ENCODE peak calls at places on chromosomes 16 and 17, in seven cellular contexts. Y, A, E, Q, B, T and S are unnamed samples.

GRCh38 chr17:82402865-82403264 is 15.3 kb upstream of the HEXD start:
- DNase-seq in Y (no peak), A (no peak), E (no peak), Q (no peak), B (no peak), T (no peak), S (no peak)

GRCh38 chr16:13909872-13910303 is 10.1 kb upstream of the ERCC4 start:
- DNase-seq in Y (peak; percentile 44), A (peak; percentile 30), E (no peak), Q (peak; percentile 86), B (peak; percentile 54), T (peak; percentile 49), S (peak; percentile 89)

GRCh38 chr17:43471801-43472200 is 12.0 kb upstream of the DHX8 start:
- DNase-seq in Y (no peak), A (no peak), E (no peak), Q (no peak), B (no peak), T (no peak), S (no peak)

GRCh38 chr17:65477600-65477999 is 83.8 kb downstream of the AXIN2 start:
- DNase-seq in Y (no peak), A (no peak), E (no peak), Q (no peak), B (no peak), T (no peak), S (no peak)

GRCh38 chr17:83189673-83190385 is 110.4 kb downstream of the METRNL start:
- DNase-seq in Y (peak; percentile 73), A (peak; percentile 18), E (peak; percentile 58), Q (peak; percentile 2), B (peak; percentile 56), T (no peak), S (peak; percentile 43)

GRCh38 chr17:61251939-61252865 is 147.4 kb upstream of the TBX2 start:
- DNase-seq in Y (peak; percentile 81), A (peak; percentile 67), E (peak; percentile 90), Q (peak; percentile 60), B (peak; percentile 88), T (peak; percentile 41), S (peak; percentile 81)

GRCh38 chr16:64122177-64122576 is 999.7 kb downstream of the CDH11 start:
- DNase-seq in Y (no peak), A (no peak), E (no peak), Q (peak; percentile 29), B (no peak), T (no peak), S (no peak)

GRCh38 chr16:86511317-86512161 is 1.2 kb downstream of the FOXF1 start:
- DNase-seq in Y (no peak), A (no peak), E (no peak), Q (no peak), B (no peak), T (no peak), S (no peak)

GRCh38 chr16:82741073-82741615 is 114.4 kb downstream of the CDH13 start:
- DNase-seq in Y (no peak), A (no peak), E (no peak), Q (no peak), B (no peak), T (no peak), S (no peak)

GRCh38 chr17:82911822-82912221 is 72.0 kb upstream of the ZNF750 start:
- DNase-seq in Y (no peak), A (no peak), E (no peak), Q (no peak), B (no peak), T (no peak), S (no peak)

GRCh38 chr16:57551057-57551456 is 8.6 kb downstream of the ADGRG5 start:
- DNase-seq in Y (no peak), A (no peak), E (no peak), Q (no peak), B (no peak), T (no peak), S (peak; percentile 4)

GRCh38 chr16:83781-84615 is 6.0 kb downstream of the MPG start:
- DNase-seq in Y (no peak), A (no peak), E (no peak), Q (no peak), B (no peak), T (no peak), S (no peak)

GRCh38 chr16:11955713-11956123 is 9.3 kb upstream of the TNFRSF17 start:
- DNase-seq in Y (no peak), A (no peak), E (no peak), Q (no peak), B (no peak), T (peak; percentile 12), S (no peak)

GRCh38 chr16:259814-260253 is 15.9 kb downstream of the RGS11 start:
- DNase-seq in Y (no peak), A (no peak), E (no peak), Q (no peak), B (no peak), T (no peak), S (no peak)

GRCh38 chr17:48907713-48908046 is 527 bp upstream of the UBE2Z start:
- DNase-seq in Y (no peak), A (no peak), E (no peak), Q (no peak), B (no peak), T (peak; percentile 80), S (no peak)

GRCh38 chr17:49022391-49022941 is 25.3 kb downstream of the IGF2BP1 start:
- DNase-seq in Y (no peak), A (no peak), E (no peak), Q (no peak), B (peak; percentile 8), T (peak; percentile 69), S (no peak)

GRCh38 chr16:51155199-51155607 is 4.1 kb upstream of the SALL1 start:
- DNase-seq in Y (no peak), A (no peak), E (no peak), Q (no peak), B (no peak), T (no peak), S (peak; percentile 76)

GRCh38 chr16:83913234-83913633 is 14.3 kb downstream of the MLYCD start:
- DNase-seq in Y (no peak), A (no peak), E (no peak), Q (no peak), B (no peak), T (no peak), S (no peak)

GRCh38 chr17:48804936-48805411 is 12.1 kb downstream of the TTLL6 start:
- DNase-seq in Y (peak; percentile 62), A (peak; percentile 29), E (peak; percentile 85), Q (peak; percentile 27), B (peak; percentile 75), T (peak; percentile 78), S (peak; percentile 69)

GRCh38 chr17:51860934-51861561 is 297.5 kb downstream of the CA10 start:
- DNase-seq in Y (no peak), A (no peak), E (no peak), Q (peak; percentile 47), B (peak; percentile 74), T (peak; percentile 50), S (no peak)

GRCh38 chr16:67294171-67294757 is 14.9 kb downstream of the PLEKHG4 start:
- DNase-seq in Y (no peak), A (no peak), E (peak; percentile 56), Q (no peak), B (no peak), T (no peak), S (no peak)

GRCh38 chr17:2975469-2975958 is 87.9 kb downstream of the OR1D5 start:
- DNase-seq in Y (peak; percentile 58), A (peak; percentile 29), E (no peak), Q (peak; percentile 61), B (peak; percentile 52), T (no peak), S (no peak)

DNA sequence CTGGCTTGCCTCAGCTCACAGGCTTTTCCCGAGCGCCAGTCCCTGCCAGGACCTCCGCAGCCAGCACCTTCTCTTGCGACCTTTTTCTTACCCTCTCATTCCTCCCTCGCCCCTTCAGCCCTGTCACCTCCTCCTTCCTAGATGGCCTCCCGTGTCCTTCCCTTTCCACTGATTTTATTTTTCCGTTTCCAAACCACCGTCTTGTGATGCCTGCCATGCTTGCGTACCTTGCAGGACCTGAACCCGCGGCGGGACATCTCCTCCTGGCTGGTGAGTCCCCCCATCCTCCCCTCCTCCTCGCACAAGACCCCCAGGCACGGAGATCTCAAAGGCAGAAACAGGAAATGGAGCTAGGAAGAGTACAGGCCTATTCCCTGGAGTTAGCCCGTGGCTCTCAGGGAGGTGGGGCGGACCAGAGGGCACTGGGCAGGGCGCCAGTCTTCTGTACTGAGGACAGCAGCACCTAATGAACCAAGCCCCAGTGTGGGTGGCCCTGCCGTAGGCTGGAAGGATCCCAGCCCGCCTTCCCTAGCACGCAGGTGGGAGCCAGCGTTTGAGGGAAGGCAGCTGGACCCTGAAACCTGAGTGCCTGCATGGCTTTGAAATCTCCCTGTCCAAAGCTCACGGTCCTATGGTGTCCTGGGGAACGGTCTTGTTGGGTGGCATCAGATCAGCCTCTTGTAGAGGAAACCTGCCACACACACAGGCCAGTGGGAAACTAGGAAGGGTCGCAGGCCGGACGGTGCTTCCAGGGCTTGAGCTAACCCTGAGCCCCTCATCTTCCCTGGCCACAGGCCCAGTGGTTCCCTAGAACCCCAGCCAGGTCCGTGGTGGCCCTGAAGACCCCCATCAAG is 612 bp downstream of the CISD3 start:
- DNase-seq in Y (peak; percentile 77), A (no peak), E (peak; percentile 87), Q (no peak), B (peak; percentile 90), T (peak; percentile 65), S (peak; percentile 97)
- TF ChIP-seq POLR2A in Y (no peak), A (no peak), E (no peak), Q (no peak), B (no peak), T (no peak), S (peak; percentile 56)

GRCh38 chr17:17173921-17174320 is 32.2 kb downstream of the PLD6 start:
- DNase-seq in Y (no peak), A (no peak), E (no peak), Q (no peak), B (no peak), T (no peak), S (no peak)
- TF ChIP-seq CTCF in Y (no peak), A (no peak), E (no peak), Q (no peak), B (no peak), T (no peak), S (no peak)

DNA sequence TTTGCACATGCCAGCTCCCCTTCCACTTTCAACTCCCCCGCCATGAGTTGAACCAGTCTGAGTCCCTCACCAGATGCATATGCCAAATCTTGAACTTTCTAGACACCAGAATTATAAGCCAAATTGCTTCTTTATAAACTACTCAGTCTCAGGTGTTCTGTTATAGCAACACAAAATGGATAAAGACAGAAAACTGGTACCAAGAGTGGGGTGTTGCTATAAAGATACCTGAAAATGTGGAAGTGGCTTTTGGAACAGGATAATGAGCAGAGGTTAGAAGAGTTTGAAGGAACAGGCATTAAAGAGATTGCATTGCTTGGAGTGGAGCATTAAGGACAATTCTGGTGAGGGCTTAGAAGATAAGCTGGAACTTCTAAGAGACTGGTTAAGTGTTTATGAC is 17.2 kb upstream of the CACNG5 start:
- DNase-seq in Y (no peak), A (no peak), E (no peak), Q (no peak), B (no peak), T (no peak), S (no peak)
- H3K4me1 ChIP-seq in Y (no peaks in the 10 kb centered on the region), A (no peaks in the 10 kb centered on the region), E (no peaks in the 10 kb centered on the region), Q (no peaks in the 10 kb centered on the region), B (no peaks in the 10 kb centered on the region), T (no peaks in the 10 kb centered on the region), S (no peaks in the 10 kb centered on the region)

DNA sequence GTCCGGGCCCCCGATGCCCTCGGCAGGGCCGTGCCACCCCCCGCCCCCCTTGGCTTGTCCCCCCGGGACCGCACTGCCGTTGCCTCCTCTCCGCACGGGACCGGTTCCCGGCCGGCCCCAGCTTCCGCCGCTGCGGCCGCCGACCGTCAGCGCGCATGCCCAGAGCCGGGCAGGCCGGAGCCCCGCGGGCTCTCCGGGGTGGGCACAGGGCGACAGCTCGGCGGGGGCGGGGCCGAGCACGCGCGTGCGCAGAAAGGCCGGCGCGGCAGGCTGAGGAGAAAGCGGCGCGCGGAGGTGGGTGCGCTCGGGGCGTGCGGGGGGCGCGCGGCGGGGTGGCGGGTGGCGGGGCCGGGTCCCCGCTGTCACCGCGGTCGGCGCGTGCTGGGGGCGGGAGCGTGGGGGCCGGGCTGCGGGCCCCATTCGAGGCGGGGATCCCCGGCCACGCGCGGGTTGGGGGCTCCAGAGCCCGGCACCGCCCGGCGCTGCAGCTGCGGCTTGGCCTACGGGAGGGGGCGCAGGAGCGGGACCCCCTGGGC is at the start of gene TBC1D24:
- DNase-seq in Y (peak; percentile 85), A (peak; percentile 77), E (peak; percentile 97), Q (peak; percentile 80), B (peak; percentile 89), T (peak; percentile 78), S (peak; percentile 90)
- TF ChIP-seq POLR2A in Y (no peak), A (peak; percentile 25), E (no peak), Q (peak; percentile 54), B (no peak), T (peak; percentile 91), S (peak; percentile 72)